ENCODE peak calls at places on chromosomes 7 and 10, in six cellular contexts. X is stimulated activated CD4-positive, alpha-beta T cell treated with anti-CD3 and anti-CD28 coated beads, Interleukin-1b, Interleukin-23, amount 100 ng/mL, for 1 hour; V is CD8-positive, alpha-beta T cell; P is upper lobe of right lung; Y is NCI-H1417; G is naive thymus-derived CD8-positive, alpha-beta T cell. B is an unnamed sample.
A peak's percentile ranks its signal among the peaks of the same experiment; 100 is the strongest.

GRCh38 chr7:157709531-157710251 is 372.9 kb downstream of the DNAJB6 start:
- DNase-seq in X (no peak), V (no peak), P (peak; percentile 53), Y (no peak), G (no peak), B (no peak)

GRCh38 chr10:31977440-31978157 is 49.0 kb upstream of the ARHGAP12 start:
- DNase-seq in X (no peak), V (no peak), P (no peak), Y (no peak), G (no peak), B (no peak)

GRCh38 chr7:39313958-39314357 is 252.2 kb upstream of the YAE1 start:
- DNase-seq in X (no peak), V (no peak), P (no peak), Y (no peak), G (no peak), B (no peak)

GRCh38 chr10:78974409-78975317 is 94.1 kb upstream of the ZMIZ1 start:
- DNase-seq in X (no peak), V (peak; percentile 63), P (peak; percentile 76), Y (no peak), G (no peak), B (no peak)

GRCh38 chr10:55550241-55550640 is 749.2 kb upstream of the PCDH15 start:
- DNase-seq in X (no peak), V (no peak), P (no peak), Y (no peak), G (no peak), B (no peak)

GRCh38 chr10:54940418-54940817 is 139.4 kb upstream of the PCDH15 start:
- DNase-seq in X (no peak), V (no peak), P (no peak), Y (no peak), G (no peak), B (no peak)

GRCh38 chr10:124356706-124357582 is 61.8 kb downstream of the OAT start:
- DNase-seq in X (no peak), V (no peak), P (peak; percentile 35), Y (no peak), G (no peak), B (no peak)

GRCh38 chr10:33336606-33337334 is 2.3 kb upstream of the NRP1 start:
- DNase-seq in X (no peak), V (no peak), P (peak; percentile 73), Y (no peak), G (no peak), B (no peak)

GRCh38 chr10:89392974-89393373 is 551 bp downstream of the IFIT1 start:
- DNase-seq in X (no peak), V (no peak), P (no peak), Y (no peak), G (no peak), B (no peak)

GRCh38 chr10:129498680-129499079 is 31.6 kb downstream of the MGMT start:
- DNase-seq in X (no peak), V (no peak), P (no peak), Y (no peak), G (no peak), B (no peak)

GRCh38 chr7:151064993-151065392 is 5.6 kb downstream of the SLC4A2 start:
- DNase-seq in X (no peak), V (no peak), P (no peak), Y (no peak), G (no peak), B (no peak)

GRCh38 chr10:78905015-78905939 is 163.5 kb upstream of the ZMIZ1 start:
- DNase-seq in X (no peak), V (peak; percentile 21), P (no peak), Y (peak; percentile 23), G (no peak), B (no peak)

GRCh38 chr7:45599851-45600706 is 25.9 kb downstream of the ADCY1 start:
- DNase-seq in X (no peak), V (peak; percentile 31), P (peak; percentile 32), Y (no peak), G (no peak), B (no peak)

GRCh38 chr10:46287846-46288480 is 1.2 kb downstream of the ANTXRL start:
- DNase-seq in X (no peak), V (no peak), P (peak; percentile 66), Y (no peak), G (no peak), B (no peak)

GRCh38 chr10:43375401-43376020 is 4.1 kb downstream of the FXYD4 start:
- DNase-seq in X (no peak), V (no peak), P (peak; percentile 72), Y (no peak), G (no peak), B (no peak)

GRCh38 chr7:154693646-154694045 is 309.3 kb downstream of the PAXIP1 start:
- DNase-seq in X (no peak), V (no peak), P (no peak), Y (no peak), G (no peak), B (no peak)

GRCh38 chr10:78115135-78115853 is 81.6 kb downstream of the RPS24 start:
- DNase-seq in X (no peak), V (no peak), P (no peak), Y (no peak), G (no peak), B (no peak)

GRCh38 chr7:69736411-69736810 is 138.1 kb downstream of the AUTS2 start:
- DNase-seq in X (no peak), V (no peak), P (no peak), Y (peak; percentile 85), G (no peak), B (no peak)

GRCh38 chr7:126700807-126701604 is 551.7 kb downstream of the GRM8 start:
- DNase-seq in X (no peak), V (no peak), P (no peak), Y (peak; percentile 33), G (no peak), B (no peak)

GRCh38 chr7:117674617-117675016 is 194.8 kb downstream of the CFTR start:
- DNase-seq in X (no peak), V (no peak), P (no peak), Y (no peak), G (no peak), B (no peak)

GRCh38 chr10:72370201-72370722 is 15.5 kb upstream of the DNAJB12 start:
- DNase-seq in X (no peak), V (no peak), P (no peak), Y (no peak), G (no peak), B (no peak)

GRCh38 chr10:97234403-97234802 is 48.6 kb upstream of the SLIT1 start:
- DNase-seq in X (no peak), V (no peak), P (no peak), Y (peak; percentile 55), G (no peak), B (no peak)

GRCh38 chr10:21191512-21191911 is 294.4 kb upstream of the NEBL start:
- DNase-seq in X (no peak), V (no peak), P (no peak), Y (no peak), G (no peak), B (no peak)

GRCh38 chr7:129575699-129576098 is 35.8 kb upstream of the NRF1 start:
- DNase-seq in X (no peak), V (no peak), P (no peak), Y (no peak), G (no peak), B (no peak)

GRCh38 chr10:110510730-110511129 is 13.0 kb downstream of the DUSP5 start:
- DNase-seq in X (no peak), V (no peak), P (no peak), Y (no peak), G (no peak), B (no peak)

GRCh38 chr10:95656291-95657164 is at the start of gene ALDH18A1:
- DNase-seq in X (peak; percentile 80), V (peak; percentile 97), P (peak; percentile 96), Y (peak; percentile 82), G (peak; percentile 94), B (peak; percentile 57)

GRCh38 chr7:19213746-19214145 is 68.5 kb upstream of the FERD3L start:
- DNase-seq in X (no peak), V (no peak), P (no peak), Y (no peak), G (no peak), B (no peak)

GRCh38 chr10:110006358-110007170 is 1.2 kb upstream of the ADD3 start:
- DNase-seq in X (no peak), V (no peak), P (no peak), Y (no peak), G (no peak), B (no peak)

GRCh38 chr7:93902777-93903423 is 3.5 kb upstream of the GNGT1 start:
- DNase-seq in X (no peak), V (no peak), P (no peak), Y (peak; percentile 11), G (no peak), B (no peak)

GRCh38 chr10:113073549-113074189 is 123.6 kb downstream of the TCF7L2 start:
- DNase-seq in X (no peak), V (no peak), P (no peak), Y (no peak), G (no peak), B (no peak)

GRCh38 chr10:96719850-96720421 is 378 bp downstream of the PIK3AP1 start:
- DNase-seq in X (peak; percentile 4), V (peak; percentile 68), P (peak; percentile 87), Y (no peak), G (peak; percentile 8), B (peak; percentile 31)

GRCh38 chr10:82037076-82037475 is 162.1 kb downstream of the NRG3 start:
- DNase-seq in X (no peak), V (no peak), P (no peak), Y (no peak), G (no peak), B (no peak)

GRCh38 chr7:150997075-150997511 is 6.3 kb downstream of the NOS3 start:
- DNase-seq in X (no peak), V (no peak), P (no peak), Y (no peak), G (no peak), B (no peak)